ENCODE peak calls at places on chromosomes 3 and 15, in nine cellular contexts. T is fibroblast of mammary gland; V is GM20000; B is stomach; L is HL-60; G is activated CD8-positive, alpha-beta T cell treated with anti-CD3 and anti-CD28 coated beads for 36 hours; J is hepatocyte; Q is glutamatergic neuron; C is lower lobe of right lung. O is an unnamed sample.
A peak's percentile ranks its signal among the peaks of the same experiment; 100 is the strongest.

GRCh38 chr3:119679874-119680273 is 2.7 kb upstream of the COX17 start:
- DNase-seq in T (no peak), V (no peak), B (no peak), L (no peak), G (no peak), J (no peak), Q (no peak), C (no peak), O (no peak)

GRCh38 chr3:190301591-190301990 is 20.7 kb downstream of the CLDN1 start:
- DNase-seq in T (no peak), V (no peak), B (no peak), L (peak; percentile 12), G (no peak), J (no peak), Q (no peak), C (no peak), O (no peak)

GRCh38 chr3:51704511-51704950 is 2.3 kb upstream of the GRM2 start:
- DNase-seq in T (no peak), V (no peak), B (no peak), L (no peak), G (no peak), J (no peak), Q (peak; percentile 28), C (peak; percentile 24), O (no peak)

GRCh38 chr15:67147410-67147949 is 82.1 kb downstream of the SMAD3 start:
- DNase-seq in T (no peak), V (no peak), B (no peak), L (no peak), G (no peak), J (no peak), Q (no peak), C (no peak), O (no peak)

GRCh38 chr15:58805095-58805494 is 34.0 kb downstream of the MINDY2 start:
- DNase-seq in T (peak; percentile 22), V (no peak), B (no peak), L (peak; percentile 61), G (no peak), J (no peak), Q (no peak), C (no peak), O (no peak)

GRCh38 chr15:80480909-80481308 is 76.7 kb downstream of the ARNT2 start:
- DNase-seq in T (peak; percentile 97), V (no peak), B (no peak), L (no peak), G (no peak), J (peak; percentile 50), Q (no peak), C (no peak), O (peak; percentile 81)

GRCh38 chr3:120393252-120393651 is 44.1 kb upstream of the LRRC58 start:
- DNase-seq in T (peak; percentile 48), V (no peak), B (no peak), L (no peak), G (no peak), J (no peak), Q (no peak), C (no peak), O (no peak)

GRCh38 chr3:158103131-158103955 is 2.9 kb downstream of the SHOX2 start:
- DNase-seq in T (peak; percentile 61), V (peak; percentile 48), B (peak; percentile 50), L (no peak), G (peak; percentile 14), J (peak; percentile 51), Q (peak; percentile 43), C (peak; percentile 37), O (no peak)

GRCh38 chr3:86563358-86563970 is 427.5 kb downstream of the VGLL3 start:
- DNase-seq in T (peak; percentile 46), V (peak; percentile 4), B (no peak), L (peak; percentile 6), G (no peak), J (peak; percentile 84), Q (no peak), C (no peak), O (no peak)

GRCh38 chr3:39107874-39108308 is 411 bp downstream of the TTC21A start:
- DNase-seq in T (peak; percentile 19), V (peak; percentile 36), B (no peak), L (no peak), G (no peak), J (no peak), Q (no peak), C (no peak), O (no peak)

GRCh38 chr3:51621091-51621892 is 49.8 kb upstream of the TEX264 start:
- DNase-seq in T (peak; percentile 53), V (no peak), B (no peak), L (peak; percentile 24), G (no peak), J (no peak), Q (no peak), C (no peak), O (no peak)

DNA sequence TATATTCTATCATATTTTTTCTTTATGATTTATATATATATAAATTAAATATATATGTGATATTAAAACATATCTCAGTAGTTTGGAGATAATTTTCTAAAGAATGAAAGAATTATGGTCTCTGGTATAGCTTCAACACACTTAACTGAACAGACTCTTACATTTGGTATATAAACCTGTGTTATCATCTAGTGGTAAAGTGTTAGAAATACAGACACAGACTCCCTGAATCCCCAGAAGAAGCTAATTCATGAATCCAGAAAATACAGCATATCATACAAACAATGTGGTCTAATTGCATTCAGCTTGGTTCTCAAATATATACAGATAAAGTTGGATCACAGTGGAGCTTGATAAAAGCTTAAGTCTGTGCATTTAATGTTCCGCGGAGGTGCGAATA is 1100.4 kb downstream of the ROBO2 start:
- DNase-seq in T (no peak), V (no peak), B (no peak), L (no peak), G (no peak), J (no peak), Q (no peak), C (no peak), O (no peak)
- TF ChIP-seq CTCF in T (no peak), V (no peak), B (no peak), L (no peak), G (no peak), J (no peak), Q (no peak), C (no peak), O (peak; percentile 7)

DNA sequence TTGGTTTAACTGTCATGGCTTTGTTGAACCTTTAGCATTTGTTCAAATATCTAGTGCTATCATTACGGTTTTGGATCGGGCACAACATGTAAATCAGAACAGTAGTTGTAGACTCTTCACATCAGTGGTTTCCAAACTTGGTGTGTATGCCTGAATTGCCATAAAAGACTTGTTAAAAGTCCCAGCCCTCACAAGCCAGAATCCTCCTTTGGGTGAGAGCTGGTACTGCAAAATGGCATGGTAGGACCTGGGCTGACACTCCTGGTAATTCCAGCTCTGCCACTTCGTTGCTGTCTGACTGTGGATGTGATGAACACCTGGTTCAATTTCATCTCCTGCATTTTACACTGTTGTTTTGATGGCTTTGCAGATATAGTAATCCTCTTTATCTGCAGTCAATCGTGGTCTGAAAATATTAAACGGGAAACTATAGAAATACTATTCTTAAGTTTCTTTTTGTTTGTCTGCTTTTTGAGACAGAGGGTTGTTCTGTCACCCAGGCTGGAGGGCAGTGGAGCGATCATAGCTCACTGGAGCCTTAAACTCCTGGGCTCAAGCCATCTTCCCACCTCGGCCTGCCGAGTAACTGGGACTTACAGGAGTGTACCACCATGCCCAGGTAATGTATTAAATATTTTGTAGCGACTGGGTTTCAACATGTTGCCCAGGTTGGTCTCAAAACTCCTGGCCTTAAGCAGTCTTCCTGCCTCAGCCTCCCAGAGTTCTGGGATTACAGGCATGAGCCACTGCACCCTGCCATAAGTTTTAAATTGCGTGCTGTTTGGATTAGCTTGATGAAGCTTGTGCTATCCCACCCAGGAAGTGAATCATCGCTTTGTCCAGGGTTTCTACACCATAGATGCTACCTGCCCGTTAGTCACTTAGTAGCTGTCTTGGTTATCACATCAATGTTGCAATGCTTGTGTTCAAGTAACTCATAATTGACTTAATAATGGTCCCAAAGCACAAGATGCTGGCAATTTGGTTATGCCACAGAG is 61.6 kb downstream of the RAB7A start:
- DNase-seq in T (peak; percentile 83), V (no peak), B (no peak), L (peak; percentile 89), G (peak; percentile 63), J (no peak), Q (no peak), C (no peak), O (no peak)
- TF ChIP-seq CTCF in T (peak; percentile 40), V (no peak), B (peak; percentile 35), L (peak; percentile 11), G (peak; percentile 72), J (no peak), Q (peak; percentile 73), C (peak; percentile 33), O (peak; percentile 4)

DNA sequence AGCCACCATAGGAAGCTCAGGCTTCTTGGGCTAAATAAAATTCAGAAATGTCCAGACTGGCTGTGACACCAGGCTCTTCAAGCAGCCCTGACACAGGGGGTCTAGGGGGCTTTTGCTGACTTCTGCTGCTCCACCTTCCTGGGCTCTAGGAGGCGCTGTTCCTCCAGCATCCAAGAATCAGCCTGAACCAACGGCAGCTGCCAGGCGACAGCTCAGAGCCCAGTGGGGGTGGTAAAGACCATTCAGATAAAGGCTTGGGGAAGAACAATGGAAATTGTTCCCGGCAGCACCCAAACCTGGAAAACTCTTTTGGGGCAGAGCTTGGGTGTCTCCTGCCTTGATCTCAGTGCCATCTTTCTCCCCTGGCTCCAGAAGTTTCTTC is 21.6 kb upstream of the PSTPIP1 start:
- DNase-seq in T (peak; percentile 30), V (peak; percentile 65), B (no peak), L (no peak), G (peak; percentile 86), J (no peak), Q (peak; percentile 76), C (peak; percentile 60), O (no peak)
- TF ChIP-seq CTCF in T (peak; percentile 51), V (peak; percentile 69), B (peak; percentile 19), L (peak; percentile 70), G (peak; percentile 90), J (peak; percentile 30), Q (peak; percentile 74), C (peak; percentile 52), O (peak; percentile 35)

GRCh38 chr3:36814776-36815175 is 50.4 kb upstream of the DCLK3 start:
- DNase-seq in T (no peak), V (no peak), B (no peak), L (no peak), G (no peak), J (no peak), Q (no peak), C (no peak), O (no peak)
- TF ChIP-seq CTCF in T (peak; percentile 26), V (no peak), B (no peak), L (no peak), G (no peak), J (no peak), Q (peak; percentile 56), C (no peak), O (peak; percentile 9)

DNA sequence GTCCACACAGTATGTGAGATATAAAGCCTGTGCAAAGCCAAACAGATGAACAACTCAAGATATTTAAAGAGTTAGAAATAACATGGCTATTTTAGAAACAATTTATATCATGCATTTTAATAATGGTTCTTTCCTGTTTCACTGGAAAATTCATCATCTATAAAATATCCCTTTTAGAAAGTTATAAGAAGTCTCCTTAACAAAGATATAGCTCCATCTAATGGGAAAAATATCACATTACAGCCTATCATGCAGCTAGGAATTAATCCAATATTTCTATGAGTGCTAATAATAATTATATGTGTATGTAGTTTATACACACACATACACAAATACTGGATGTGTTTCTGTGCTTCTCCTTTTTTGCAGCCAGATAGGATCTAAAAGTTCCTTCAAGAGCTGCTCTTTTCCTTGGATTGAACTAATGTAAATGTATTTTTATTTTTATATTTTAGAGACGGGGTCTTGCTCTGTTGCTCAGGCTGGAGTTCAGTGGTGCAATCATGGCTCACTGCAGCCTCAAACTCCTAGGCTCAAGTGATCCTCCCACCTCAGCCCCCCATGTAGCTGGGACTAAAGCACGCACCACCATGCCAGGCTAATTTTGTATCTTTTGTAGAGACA is 21.6 kb downstream of the RPL22L1 start:
- DNase-seq in T (peak; percentile 46), V (no peak), B (no peak), L (no peak), G (no peak), J (no peak), Q (no peak), C (no peak), O (no peak)
- TF ChIP-seq CTCF in T (peak; percentile 51), V (no peak), B (peak; percentile 27), L (peak; percentile 7), G (no peak), J (peak; percentile 62), Q (no peak), C (peak; percentile 31), O (peak; percentile 41)

O was measured in AG09319.